ENCODE peak calls at places on chromosome 14, in four cellular contexts. A is A549, P is H1, R is K562. C is an unnamed sample.
A peak's percentile ranks its signal among the peaks of the same experiment; 100 is the strongest.

GRCh38 chr14:69658664-69659261 is 47.4 kb downstream of the SUSD6 start:
- DNase-seq in A (no peak), P (no peak), R (peak; percentile 60), C (peak; percentile 64)

GRCh38 chr14:65517635-65518542 is 105.4 kb downstream of the FUT8 start:
- DNase-seq in A (no peak), P (no peak), R (peak; percentile 3), C (no peak)

GRCh38 chr14:97443412-97443811 is 646.2 kb downstream of the VRK1 start:
- DNase-seq in A (no peak), P (no peak), R (no peak), C (no peak)

GRCh38 chr14:50792058-50792477 is 38.9 kb downstream of the NIN start:
- DNase-seq in A (no peak), P (no peak), R (no peak), C (no peak)

GRCh38 chr14:103858063-103858820 is 10.9 kb upstream of the PPP1R13B start:
- DNase-seq in A (no peak), P (no peak), R (no peak), C (no peak)

GRCh38 chr14:55711171-55711811 is 131.3 kb downstream of the KTN1 start:
- DNase-seq in A (no peak), P (no peak), R (no peak), C (no peak)

GRCh38 chr14:51454351-51454750 is 197.4 kb upstream of the FRMD6 start:
- DNase-seq in A (no peak), P (no peak), R (no peak), C (no peak)

GRCh38 chr14:53023325-53023724 is 72.5 kb upstream of the FERMT2 start:
- DNase-seq in A (no peak), P (no peak), R (no peak), C (no peak)

GRCh38 chr14:79992799-79993198 is 218.5 kb downstream of the DIO2 start:
- DNase-seq in A (no peak), P (peak; percentile 7), R (no peak), C (no peak)

GRCh38 chr14:94571950-94572349 is 9.3 kb upstream of the SERPINA5 start:
- DNase-seq in A (no peak), P (no peak), R (no peak), C (peak; percentile 37)

GRCh38 chr14:39158222-39158858 is 11.8 kb downstream of the TRAPPC6B start:
- DNase-seq in A (no peak), P (no peak), R (no peak), C (no peak)

GRCh38 chr14:104499784-104500496 is 79.6 kb upstream of the C14orf180 start:
- DNase-seq in A (no peak), P (no peak), R (no peak), C (no peak)

GRCh38 chr14:29805415-29806123 is 122.1 kb downstream of the PRKD1 start:
- DNase-seq in A (no peak), P (no peak), R (peak; percentile 4), C (no peak)

GRCh38 chr14:100691395-100692025 is 35.2 kb upstream of the DLK1 start:
- DNase-seq in A (no peak), P (no peak), R (no peak), C (no peak)

GRCh38 chr14:31419179-31420012 is 954 bp downstream of the HEATR5A start:
- DNase-seq in A (no peak), P (no peak), R (no peak), C (no peak)

GRCh38 chr14:104140213-104140462 is 1.8 kb downstream of the KIF26A start:
- DNase-seq in A (no peak), P (no peak), R (no peak), C (no peak)

GRCh38 chr14:99579903-99580570 is 24.0 kb downstream of the CCDC85C start:
- DNase-seq in A (peak; percentile 75), P (peak; percentile 53), R (peak; percentile 29), C (no peak)

GRCh38 chr14:100056964-100057817 is 8.0 kb upstream of the EVL start:
- DNase-seq in A (peak; percentile 28), P (no peak), R (no peak), C (no peak)

GRCh38 chr14:90491221-90491867 is 94.5 kb downstream of the CALM1 start:
- DNase-seq in A (no peak), P (no peak), R (no peak), C (no peak)

GRCh38 chr14:51847489-51847796 is 13.0 kb upstream of the GNG2 start:
- DNase-seq in A (no peak), P (no peak), R (no peak), C (no peak)

GRCh38 chr14:68193970-68194634 is 374.5 kb downstream of the RAD51B start:
- DNase-seq in A (no peak), P (no peak), R (no peak), C (no peak)

GRCh38 chr14:45065951-45066350 is 18.0 kb upstream of the PRPF39 start:
- DNase-seq in A (no peak), P (no peak), R (no peak), C (no peak)

GRCh38 chr14:101220921-101221510 is 317.5 kb upstream of the RTL1 start:
- DNase-seq in A (no peak), P (no peak), R (no peak), C (no peak)

GRCh38 chr14:55160989-55161388 is 30.4 kb downstream of the DLGAP5 start:
- DNase-seq in A (peak; percentile 38), P (no peak), R (no peak), C (peak; percentile 8)

DNA sequence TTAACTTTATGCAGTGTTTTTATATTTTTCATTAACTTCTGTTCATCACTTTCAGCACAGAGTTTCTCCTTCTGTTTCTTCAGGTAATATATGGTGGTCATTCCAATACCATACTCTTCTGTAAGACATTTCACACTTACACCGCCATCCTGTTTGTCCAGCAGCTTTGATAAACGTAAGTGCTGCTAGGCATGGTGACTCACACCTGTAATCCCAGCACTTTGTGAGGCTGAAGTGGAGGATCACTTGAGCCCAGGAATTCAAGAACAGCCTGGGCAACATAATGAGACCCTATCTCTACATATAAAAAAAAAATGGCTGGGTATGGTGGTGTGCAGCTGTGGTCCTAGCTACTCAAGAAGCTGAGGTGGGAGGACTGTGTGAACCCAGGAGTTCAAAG is 55.8 kb downstream of the EXOC5 start:
- DNase-seq in A (no peak), P (no peak), R (no peak), C (no peak)
- TF ChIP-seq MAFK in A (no peak), P (no peak), R (no peak), C (no peak)

DNA sequence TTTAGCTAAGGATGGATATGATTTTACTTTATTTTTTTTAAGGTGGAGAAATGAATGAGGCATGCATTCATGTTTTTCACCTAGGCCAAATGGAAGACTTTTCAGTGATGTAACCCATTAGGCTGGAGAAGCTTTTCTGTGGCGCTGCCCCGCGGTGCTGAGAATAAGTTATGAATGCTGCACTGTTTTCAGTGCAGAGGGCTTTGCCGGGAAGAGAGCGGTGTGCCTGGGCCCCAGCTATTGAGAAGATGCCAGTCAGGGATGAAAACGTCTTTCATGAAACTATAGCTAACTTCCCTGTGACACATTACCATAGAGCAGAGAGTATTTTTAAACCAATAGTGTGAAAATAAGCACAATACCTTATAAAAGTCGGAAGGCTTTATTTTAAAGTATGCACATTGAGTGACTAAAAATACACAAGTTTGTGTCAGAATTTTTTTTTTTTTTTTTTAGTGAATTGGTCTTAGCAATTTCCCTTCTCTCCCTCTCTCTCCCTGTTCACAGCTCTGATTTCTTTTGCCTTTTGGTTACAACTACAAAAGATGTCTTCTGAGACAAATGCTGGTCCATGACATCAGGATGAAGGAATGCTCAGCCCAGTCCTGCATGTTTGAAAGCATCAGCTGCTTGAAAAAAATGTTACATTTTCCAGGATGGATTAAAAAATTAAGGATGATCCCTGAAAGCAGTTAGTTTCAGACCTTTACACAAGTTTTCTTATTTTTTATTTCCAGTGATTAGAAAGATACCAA is 48.3 kb downstream of the NPAS3 start:
- DNase-seq in A (no peak), P (no peak), R (no peak), C (no peak)
- TF ChIP-seq MAX in A (no peak), P (no peak), R (no peak), C (no peak)

GRCh38 chr14:22850944-22851790 is 14.8 kb downstream of the MMP14 start:
- DNase-seq in A (no peak), P (no peak), R (no peak), C (no peak)
- TF ChIP-seq MAFK in A (no peak), P (no peak), R (no peak), C (no peak)

DNA sequence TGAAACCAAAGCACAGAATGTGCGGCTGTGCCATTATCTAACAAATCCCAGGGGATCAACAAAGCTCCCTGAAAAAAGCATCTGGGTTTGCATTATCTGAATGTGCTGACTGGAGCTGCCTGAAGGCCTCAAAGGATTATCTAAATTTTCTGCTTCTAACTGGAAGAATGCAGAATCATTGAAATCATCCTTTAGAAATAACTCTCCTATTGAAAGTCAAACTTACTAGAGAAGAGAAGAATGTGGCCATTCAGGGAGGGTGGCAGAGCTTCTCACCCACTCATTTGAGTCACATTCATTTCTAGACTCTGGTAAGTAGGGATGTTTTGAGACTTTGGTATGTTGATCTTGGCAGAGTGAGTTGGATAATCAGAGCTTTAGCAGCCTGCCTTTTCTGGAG is 220.6 kb upstream of the RGS6 start:
- DNase-seq in A (no peak), P (no peak), R (no peak), C (no peak)
- TF ChIP-seq MAX in A (no peak), P (no peak), R (no peak), C (no peak)

DNA sequence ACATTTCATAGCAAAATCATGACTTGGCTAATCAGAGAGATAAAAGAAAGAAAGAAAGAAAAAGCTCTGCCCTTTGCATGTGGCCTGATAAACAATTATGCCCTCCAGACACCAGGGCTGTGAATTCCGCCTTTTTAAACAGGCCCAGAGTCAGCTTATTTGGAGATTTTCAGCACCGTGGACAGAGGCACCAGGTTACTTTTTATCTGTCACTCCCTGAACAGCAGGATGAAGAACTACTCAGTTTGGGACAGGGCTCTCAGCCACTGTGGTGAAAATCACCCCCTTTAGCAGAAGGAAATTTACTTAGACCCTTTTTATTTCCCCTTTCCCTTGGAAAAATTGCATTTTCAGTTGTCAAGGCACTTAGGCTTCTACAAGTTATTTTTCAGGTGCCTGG is 359.9 kb downstream of the NRXN3 start:
- DNase-seq in A (no peak), P (peak; percentile 15), R (peak; percentile 10), C (no peak)
- TF ChIP-seq MAFK in A (no peak), P (no peak), R (no peak), C (no peak)

DNA sequence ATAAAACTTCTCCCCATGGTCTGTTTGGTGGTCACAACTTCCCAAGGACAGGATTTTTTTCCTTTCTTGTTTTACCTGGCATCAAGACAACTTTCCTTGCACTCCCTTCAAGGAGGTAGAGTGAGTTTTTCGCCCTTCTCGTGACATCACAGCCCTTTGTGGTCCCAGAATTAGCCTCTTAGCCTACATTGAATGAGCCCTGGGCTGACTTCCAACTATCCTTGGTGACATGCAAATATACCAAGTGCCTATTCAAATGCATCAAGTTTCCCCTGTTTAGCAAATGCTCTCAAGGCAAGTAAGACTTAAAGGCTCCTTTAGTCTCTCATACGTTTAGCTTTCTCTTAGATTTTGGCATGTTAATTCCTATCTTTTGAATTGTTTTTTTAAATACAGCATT is 36.6 kb downstream of the TC2N start:
- DNase-seq in A (no peak), P (peak; percentile 33), R (no peak), C (no peak)
- TF ChIP-seq MAX in A (no peak), P (no peak), R (no peak), C (no peak)